ENCODE peak calls at places on chromosome 11, in six cellular contexts. O is T-helper 2 cell, N is pancreas, S is T-helper 1 cell, Z is posterior cingulate gyrus, R is heart left ventricle. L is an unnamed sample.

GRCh38 chr11:110428956-110429613 is 663 bp upstream of the FDX1 start:
- DNase-seq in O (no peak), N (no peak), S (no peak), Z (no peak), R (no peak), L (no peak)

GRCh38 chr11:132744771-132745170 is 787.5 kb downstream of the OPCML start:
- DNase-seq in O (no peak), N (no peak), S (no peak), Z (no peak), R (no peak), L (no peak)

GRCh38 chr11:34052036-34052607 is 591 bp downstream of the CAPRIN1 start:
- DNase-seq in O (peak), N (peak), S (peak), Z (peak), R (peak), L (peak)

GRCh38 chr11:69335461-69336386 is 41.8 kb downstream of the MYEOV start:
- DNase-seq in O (no peak), N (peak), S (no peak), Z (peak), R (no peak), L (no peak)

GRCh38 chr11:57321388-57321995 is 3.3 kb downstream of the TNKS1BP1 start:
- DNase-seq in O (no peak), N (no peak), S (no peak), Z (peak), R (no peak), L (no peak)

GRCh38 chr11:119470316-119471266 is 47.6 kb upstream of the THY1 start:
- DNase-seq in O (no peak), N (no peak), S (no peak), Z (no peak), R (no peak), L (peak)

GRCh38 chr11:2950825-2951224 is 21.6 kb upstream of the PHLDA2 start:
- DNase-seq in O (no peak), N (no peak), S (no peak), Z (no peak), R (no peak), L (no peak)

GRCh38 chr11:92453055-92453454 is 228.4 kb downstream of the FAT3 start:
- DNase-seq in O (no peak), N (no peak), S (no peak), Z (no peak), R (no peak), L (no peak)